ENCODE peak calls at places on chromosomes 2 and 18, in eight cellular contexts. P is posterior vena cava, B is HS-5, C is cardiac muscle cell, X is fibroblast of lung, T is skeletal muscle cell, W is immature natural killer cell, H is GM20000. Z is an unnamed sample.

GRCh38 chr2:9686061-9686460 is 55.3 kb upstream of the YWHAQ start:
- DNase-seq in P (no peak), B (no peak), C (no peak), X (no peak), T (no peak), W (no peak), H (no peak), Z (no peak)

GRCh38 chr2:239263937-239264837 is 136.6 kb downstream of the HDAC4 start:
- DNase-seq in P (peak), B (no peak), C (peak), X (peak), T (no peak), W (no peak), H (no peak), Z (peak)

GRCh38 chr2:206556357-206556949 is 85.8 kb upstream of the FAM237A start:
- DNase-seq in P (no peak), B (peak), C (peak), X (peak), T (no peak), W (no peak), H (peak), Z (peak)

GRCh38 chr2:3173031-3173430 is 204.6 kb downstream of the EIPR1 start:
- DNase-seq in P (peak), B (no peak), C (no peak), X (peak), T (no peak), W (no peak), H (no peak), Z (no peak)

GRCh38 chr2:138948070-138948539 is 167.9 kb upstream of the NXPH2 start:
- DNase-seq in P (no peak), B (peak), C (peak), X (peak), T (peak), W (no peak), H (no peak), Z (peak)

GRCh38 chr18:33805592-33805991 is 227.6 kb downstream of the ASXL3 start:
- DNase-seq in P (no peak), B (no peak), C (no peak), X (peak), T (no peak), W (no peak), H (no peak), Z (no peak)

GRCh38 chr2:109623923-109624322 is 9.8 kb downstream of the SOWAHC start:
- DNase-seq in P (no peak), B (no peak), C (no peak), X (no peak), T (no peak), W (no peak), H (no peak), Z (no peak)

GRCh38 chr2:227183657-227184367 is 19.4 kb downstream of the COL4A3 start:
- DNase-seq in P (no peak), B (no peak), C (peak), X (no peak), T (no peak), W (no peak), H (no peak), Z (no peak)

GRCh38 chr2:204175552-204176271 is 239.1 kb downstream of the ICOS start:
- DNase-seq in P (no peak), B (no peak), C (no peak), X (no peak), T (no peak), W (no peak), H (no peak), Z (no peak)

GRCh38 chr2:112187805-112188596 is 49.8 kb downstream of the FBLN7 start:
- DNase-seq in P (no peak), B (no peak), C (peak), X (no peak), T (no peak), W (peak), H (peak), Z (no peak)

GRCh38 chr2:145304501-145304900 is 784.6 kb upstream of the ZEB2 start:
- DNase-seq in P (no peak), B (no peak), C (no peak), X (no peak), T (no peak), W (no peak), H (no peak), Z (no peak)

GRCh38 chr2:238473014-238473413 is 46.3 kb downstream of the ASB1 start:
- DNase-seq in P (no peak), B (no peak), C (no peak), X (no peak), T (no peak), W (no peak), H (no peak), Z (no peak)

GRCh38 chr2:144331652-144332355 is 188.1 kb downstream of the ZEB2 start:
- DNase-seq in P (peak), B (peak), C (no peak), X (no peak), T (no peak), W (no peak), H (no peak), Z (peak)

GRCh38 chr2:55550368-55551102 is 31.0 kb downstream of the CFAP36 start:
- DNase-seq in P (no peak), B (peak), C (peak), X (peak), T (peak), W (no peak), H (no peak), Z (peak)

GRCh38 chr2:177579486-177580036 is 187.0 kb downstream of the AGPS start:
- DNase-seq in P (no peak), B (no peak), C (no peak), X (no peak), T (no peak), W (no peak), H (no peak), Z (no peak)

GRCh38 chr18:43236921-43237320 is 40.4 kb downstream of the SYT4 start:
- DNase-seq in P (no peak), B (no peak), C (peak), X (no peak), T (no peak), W (no peak), H (no peak), Z (peak)

GRCh38 chr2:187138240-187138639 is 289.3 kb upstream of the ZSWIM2 start:
- DNase-seq in P (no peak), B (no peak), C (peak), X (peak), T (peak), W (no peak), H (peak), Z (peak)

GRCh38 chr2:102250278-102250821 is 61.0 kb upstream of the IL1RL1 start:
- DNase-seq in P (no peak), B (no peak), C (no peak), X (no peak), T (no peak), W (no peak), H (no peak), Z (no peak)

GRCh38 chr2:7012141-7012809 is 95.1 kb downstream of the RNF144A start:
- DNase-seq in P (no peak), B (peak), C (peak), X (no peak), T (no peak), W (no peak), H (no peak), Z (peak)

GRCh38 chr2:9310390-9310789 is 103.8 kb downstream of the ASAP2 start:
- DNase-seq in P (peak), B (peak), C (peak), X (peak), T (peak), W (no peak), H (no peak), Z (peak)

GRCh38 chr2:128599700-128600099 is 281.0 kb upstream of the HS6ST1 start:
- DNase-seq in P (peak), B (no peak), C (no peak), X (no peak), T (no peak), W (no peak), H (no peak), Z (no peak)

GRCh38 chr2:105294844-105295481 is 34.6 kb downstream of the TGFBRAP1 start:
- DNase-seq in P (no peak), B (peak), C (peak), X (peak), T (peak), W (no peak), H (peak), Z (peak)

GRCh38 chr2:236587861-236588495 is 18.4 kb downstream of the ACKR3 start:
- DNase-seq in P (no peak), B (no peak), C (no peak), X (no peak), T (no peak), W (no peak), H (no peak), Z (no peak)

GRCh38 chr18:67278984-67279383 is 237.5 kb downstream of the DSEL start:
- DNase-seq in P (no peak), B (no peak), C (no peak), X (no peak), T (no peak), W (no peak), H (no peak), Z (no peak)

GRCh38 chr2:49913025-49913424 is 758.7 kb upstream of the FSHR start:
- DNase-seq in P (no peak), B (no peak), C (no peak), X (no peak), T (no peak), W (no peak), H (no peak), Z (no peak)

GRCh38 chr2:190804182-190804795 is 76.3 kb upstream of the GLS start:
- DNase-seq in P (no peak), B (no peak), C (peak), X (peak), T (no peak), W (no peak), H (no peak), Z (peak)

GRCh38 chr18:74995404-74995737 is 213.6 kb downstream of the PTGR3 start:
- DNase-seq in P (no peak), B (no peak), C (no peak), X (no peak), T (no peak), W (no peak), H (no peak), Z (no peak)

GRCh38 chr18:3703732-3704176 is 253.8 kb downstream of the TGIF1 start:
- DNase-seq in P (no peak), B (peak), C (peak), X (peak), T (no peak), W (no peak), H (peak), Z (peak)

GRCh38 chr2:16538691-16539090 is 126.9 kb downstream of the CYRIA start:
- DNase-seq in P (no peak), B (no peak), C (no peak), X (no peak), T (no peak), W (no peak), H (no peak), Z (no peak)

GRCh38 chr2:26632624-26633185 is 8.5 kb downstream of the CIB4 start:
- DNase-seq in P (peak), B (no peak), C (no peak), X (no peak), T (no peak), W (no peak), H (no peak), Z (no peak)

GRCh38 chr2:23445450-23445868 is 60.5 kb downstream of the KLHL29 start:
- DNase-seq in P (no peak), B (peak), C (peak), X (peak), T (peak), W (no peak), H (peak), Z (peak)

GRCh38 chr2:41934323-41935003 is 113.4 kb upstream of the PKDCC start:
- DNase-seq in P (no peak), B (no peak), C (peak), X (peak), T (peak), W (no peak), H (no peak), Z (peak)

GRCh38 chr18:74381621-74382350 is 66.1 kb downstream of the C18orf63 start:
- DNase-seq in P (no peak), B (no peak), C (no peak), X (no peak), T (no peak), W (no peak), H (no peak), Z (no peak)

Z was measured in mesenchymal stem cell.